ENCODE peak calls at places on chromosomes 7 and 10, in nine cellular contexts. One of them, this sample, is unnamed.

GRCh38 chr10:97490592-97490991 is 7.6 kb downstream of the MMS19 start:
- DNase-seq in NCI-H460: no peak
- DNase-seq in aorta: no peak
- DNase-seq in GM20000: no peak
- DNase-seq in activated T-cell treated with anti-CD3 and anti-CD28 coated beads, Interleukin-2, amount 50 U/mL, for 72 hours: no peak
- DNase-seq in OCI-M1: no peak
- DNase-seq in Right ventricle myocardium inferior: no peak
- DNase-seq in GM10248: no peak
- DNase-seq in bronchial epithelial cell: no peak
- DNase-seq in this sample: no peak

GRCh38 chr10:48580236-48580635 is 24.6 kb downstream of the ARHGAP22 start:
- DNase-seq in NCI-H460: no peak
- DNase-seq in aorta: no peak
- DNase-seq in GM20000: no peak
- DNase-seq in activated T-cell treated with anti-CD3 and anti-CD28 coated beads, Interleukin-2, amount 50 U/mL, for 72 hours: no peak
- DNase-seq in OCI-M1: no peak
- DNase-seq in Right ventricle myocardium inferior: no peak
- DNase-seq in GM10248: no peak
- DNase-seq in bronchial epithelial cell: no peak
- DNase-seq in this sample: no peak

GRCh38 chr7:27933691-27934565 is 194.0 kb downstream of the TAX1BP1 start:
- DNase-seq in NCI-H460: no peak
- DNase-seq in aorta: no peak
- DNase-seq in GM20000: no peak
- DNase-seq in activated T-cell treated with anti-CD3 and anti-CD28 coated beads, Interleukin-2, amount 50 U/mL, for 72 hours: no peak
- DNase-seq in OCI-M1: peak; percentile 16
- DNase-seq in Right ventricle myocardium inferior: no peak
- DNase-seq in GM10248: no peak
- DNase-seq in bronchial epithelial cell: no peak
- DNase-seq in this sample: no peak

GRCh38 chr7:46463170-46463569 is 542.1 kb upstream of the IGFBP3 start:
- DNase-seq in NCI-H460: no peak
- DNase-seq in aorta: no peak
- DNase-seq in GM20000: no peak
- DNase-seq in activated T-cell treated with anti-CD3 and anti-CD28 coated beads, Interleukin-2, amount 50 U/mL, for 72 hours: no peak
- DNase-seq in OCI-M1: no peak
- DNase-seq in Right ventricle myocardium inferior: no peak
- DNase-seq in GM10248: no peak
- DNase-seq in bronchial epithelial cell: no peak
- DNase-seq in this sample: no peak

GRCh38 chr7:78197447-78197846 is 398.9 kb downstream of the PHTF2 start:
- DNase-seq in NCI-H460: no peak
- DNase-seq in aorta: no peak
- DNase-seq in GM20000: no peak
- DNase-seq in activated T-cell treated with anti-CD3 and anti-CD28 coated beads, Interleukin-2, amount 50 U/mL, for 72 hours: no peak
- DNase-seq in OCI-M1: no peak
- DNase-seq in Right ventricle myocardium inferior: no peak
- DNase-seq in GM10248: no peak
- DNase-seq in bronchial epithelial cell: peak; percentile 49
- DNase-seq in this sample: no peak

GRCh38 chr7:151951672-151952338 is 4.4 kb upstream of the GALNTL5 start:
- DNase-seq in NCI-H460: no peak
- DNase-seq in aorta: no peak
- DNase-seq in GM20000: no peak
- DNase-seq in activated T-cell treated with anti-CD3 and anti-CD28 coated beads, Interleukin-2, amount 50 U/mL, for 72 hours: no peak
- DNase-seq in OCI-M1: peak; percentile 15
- DNase-seq in Right ventricle myocardium inferior: no peak
- DNase-seq in GM10248: no peak
- DNase-seq in bronchial epithelial cell: no peak
- DNase-seq in this sample: no peak

GRCh38 chr7:11328309-11328708 is 354.6 kb downstream of the PHF14 start:
- DNase-seq in NCI-H460: no peak
- DNase-seq in aorta: no peak
- DNase-seq in GM20000: no peak
- DNase-seq in activated T-cell treated with anti-CD3 and anti-CD28 coated beads, Interleukin-2, amount 50 U/mL, for 72 hours: no peak
- DNase-seq in OCI-M1: no peak
- DNase-seq in Right ventricle myocardium inferior: no peak
- DNase-seq in GM10248: no peak
- DNase-seq in bronchial epithelial cell: no peak
- DNase-seq in this sample: no peak

GRCh38 chr10:70726909-70727495 is 54.7 kb downstream of the ADAMTS14 start:
- DNase-seq in NCI-H460: no peak
- DNase-seq in aorta: no peak
- DNase-seq in GM20000: no peak
- DNase-seq in activated T-cell treated with anti-CD3 and anti-CD28 coated beads, Interleukin-2, amount 50 U/mL, for 72 hours: no peak
- DNase-seq in OCI-M1: no peak
- DNase-seq in Right ventricle myocardium inferior: no peak
- DNase-seq in GM10248: no peak
- DNase-seq in bronchial epithelial cell: no peak
- DNase-seq in this sample: no peak

GRCh38 chr7:81211617-81212016 is 292.8 kb upstream of the SEMA3C start:
- DNase-seq in NCI-H460: no peak
- DNase-seq in aorta: no peak
- DNase-seq in GM20000: no peak
- DNase-seq in activated T-cell treated with anti-CD3 and anti-CD28 coated beads, Interleukin-2, amount 50 U/mL, for 72 hours: no peak
- DNase-seq in OCI-M1: peak; percentile 86
- DNase-seq in Right ventricle myocardium inferior: no peak
- DNase-seq in GM10248: no peak
- DNase-seq in bronchial epithelial cell: no peak
- DNase-seq in this sample: no peak

GRCh38 chr7:55517191-55517633 is 55.1 kb downstream of the VOPP1 start:
- DNase-seq in NCI-H460: no peak
- DNase-seq in aorta: no peak
- DNase-seq in GM20000: peak; percentile 44
- DNase-seq in activated T-cell treated with anti-CD3 and anti-CD28 coated beads, Interleukin-2, amount 50 U/mL, for 72 hours: peak; percentile 81
- DNase-seq in OCI-M1: no peak
- DNase-seq in Right ventricle myocardium inferior: no peak
- DNase-seq in GM10248: peak; percentile 68
- DNase-seq in bronchial epithelial cell: no peak
- DNase-seq in this sample: no peak

This sample was measured in RPMI8226.